ENCODE peak calls at places on chromosomes 7 and 10, in four cellular contexts. Z, D, T and F are unnamed samples.

GRCh38 chr7:92785923-92786322 is 50.5 kb downstream of the CDK6 start:
- DNase-seq in T (no peak), Z (no peak), D (no peak), F (peak)

GRCh38 chr10:101708073-101708472 is 13.1 kb upstream of the FBXW4 start:
- DNase-seq in Z (no peak), T (no peak), D (no peak), F (no peak)

GRCh38 chr10:124565565-124566221 is 104.1 kb downstream of the LHPP start:
- DNase-seq in Z (peak), D (peak), T (peak), F (no peak)

GRCh38 chr7:46960974-46961373 is 620.9 kb downstream of the TNS3 start:
- DNase-seq in D (no peak), T (no peak), Z (no peak), F (no peak)

GRCh38 chr10:114925675-114926204 is 12.3 kb upstream of the TRUB1 start:
- DNase-seq in D (no peak), Z (no peak), T (no peak), F (peak)

GRCh38 chr7:68689087-68689433 is 909.2 kb upstream of the AUTS2 start:
- DNase-seq in D (no peak), T (no peak), Z (no peak), F (no peak)

GRCh38 chr7:85595639-85596268 is 408.9 kb upstream of the SEMA3D start:
- DNase-seq in T (no peak), Z (no peak), D (no peak), F (peak)

GRCh38 chr10:30510184-30510931 is 76.4 kb downstream of the MAP3K8 start:
- DNase-seq in T (no peak), Z (peak), D (peak), F (peak)

GRCh38 chr7:77404635-77405034 is 11.5 kb downstream of the GSAP start:
- DNase-seq in Z (no peak), D (no peak), T (no peak), F (no peak)

GRCh38 chr7:136114966-136115762 is 138.0 kb upstream of the MTPN start:
- DNase-seq in Z (peak), T (peak), D (peak), F (peak)

GRCh38 chr7:24152907-24153513 is 131.0 kb upstream of the NPY start:
- DNase-seq in T (no peak), D (no peak), Z (no peak), F (no peak)

GRCh38 chr10:15236340-15236739 is 67.8 kb upstream of the NMT2 start:
- DNase-seq in T (no peak), Z (no peak), D (no peak), F (no peak)

GRCh38 chr7:37488163-37488759 is 39.6 kb upstream of the ELMO1 start:
- DNase-seq in T (no peak), Z (no peak), D (no peak), F (no peak)

GRCh38 chr7:20778063-20778721 is 8.5 kb downstream of the SP8 start:
- DNase-seq in Z (no peak), D (peak), T (no peak), F (no peak)

GRCh38 chr10:44769449-44769848 is 141.7 kb upstream of the TMEM72 start:
- DNase-seq in D (no peak), Z (no peak), T (no peak), F (no peak)

GRCh38 chr7:2537981-2538851 is 17.1 kb downstream of the BRAT1 start:
- DNase-seq in D (no peak), Z (no peak), T (no peak), F (no peak)

GRCh38 chr7:73893342-73894101 is 32.6 kb downstream of the TMEM270 start:
- DNase-seq in T (no peak), Z (no peak), D (no peak), F (peak)

GRCh38 chr10:34254596-34254995 is 560.5 kb downstream of the PARD3 start:
- DNase-seq in D (peak), Z (no peak), T (peak), F (peak)

GRCh38 chr7:2638224-2638991 is 6.6 kb downstream of the TTYH3 start:
- DNase-seq in Z (no peak), D (no peak), T (peak), F (peak)

GRCh38 chr10:132648072-132648855 is 110.7 kb downstream of the INPP5A start:
- DNase-seq in T (no peak), D (no peak), Z (no peak), F (no peak)

GRCh38 chr7:83020171-83020570 is 142.5 kb downstream of the PCLO start:
- DNase-seq in T (no peak), Z (no peak), D (no peak), F (no peak)

GRCh38 chr7:36129048-36129534 is 24.0 kb upstream of the EEPD1 start:
- DNase-seq in Z (no peak), D (peak), T (peak), F (peak)

GRCh38 chr7:134084488-134085144 is 42.5 kb upstream of the LRGUK start:
- DNase-seq in D (no peak), T (no peak), Z (no peak), F (no peak)

GRCh38 chr10:129956902-129957673 is 7.0 kb downstream of the EBF3 start:
- DNase-seq in D (no peak), Z (no peak), T (no peak), F (no peak)

GRCh38 chr10:56348101-56348500 is 13.0 kb downstream of the ZWINT start:
- DNase-seq in D (no peak), T (no peak), Z (no peak), F (no peak)

GRCh38 chr10:56351909-56352630 is 9.0 kb downstream of the ZWINT start:
- DNase-seq in Z (no peak), T (no peak), D (no peak), F (no peak)

GRCh38 chr10:56341612-56342011 is 19.4 kb downstream of the ZWINT start:
- DNase-seq in Z (no peak), T (no peak), D (no peak), F (no peak)

GRCh38 chr10:56349611-56350010 is 11.4 kb downstream of the ZWINT start:
- DNase-seq in Z (no peak), T (no peak), D (no peak), F (no peak)

DNA sequence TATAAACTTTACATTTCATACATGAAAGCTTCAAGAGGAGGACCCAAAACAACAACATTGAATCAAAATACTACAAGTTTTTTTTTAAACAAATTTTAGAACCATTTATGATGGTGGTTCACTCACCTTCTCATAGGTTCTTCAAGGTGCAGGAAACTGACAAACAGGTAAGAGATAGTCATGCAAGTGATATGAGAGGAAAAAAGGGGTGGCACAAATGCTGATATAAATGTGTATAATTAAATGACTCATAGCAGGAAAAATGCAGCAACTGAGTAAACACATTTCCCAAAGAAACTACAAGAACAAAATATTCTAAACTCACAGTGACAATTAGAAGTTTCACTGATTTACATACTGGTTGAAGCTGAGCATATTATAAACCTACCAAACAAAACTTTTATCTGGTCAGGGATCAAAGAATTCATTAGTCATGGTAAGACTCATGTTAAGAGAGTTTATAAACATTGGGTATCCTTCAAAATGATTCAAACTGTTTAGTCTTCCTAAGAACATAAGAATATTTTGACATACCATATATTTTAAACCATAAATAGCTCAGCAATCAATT is 14.1 kb downstream of the ZWINT start:
- DNase-seq in T (no peak), D (no peak), Z (no peak), F (peak)
- TF ChIP-seq MAZ in T (no peak), D (no peak), Z (no peak), F (no peak)

GRCh38 chr7:5567810-5568209 is 144.2 kb upstream of the TNRC18 start:
- DNase-seq in T (no peak), Z (no peak), D (no peak), F (no peak)
- TF ChIP-seq MAZ in T (no peak), Z (no peak), D (no peak), F (no peak)

GRCh38 chr7:66142334-66142733 is 27.7 kb downstream of the CRCP start:
- DNase-seq in D (no peak), Z (no peak), T (peak), F (no peak)

GRCh38 chr7:66146701-66147100 is 32.1 kb downstream of the CRCP start:
- DNase-seq in D (no peak), T (no peak), Z (no peak), F (peak)

GRCh38 chr7:66145404-66145843 is 30.8 kb downstream of the CRCP start:
- DNase-seq in D (no peak), T (no peak), Z (no peak), F (peak)

GRCh38 chr7:66142996-66143395 is 28.3 kb downstream of the CRCP start:
- DNase-seq in T (peak), Z (no peak), D (no peak), F (no peak)

DNA sequence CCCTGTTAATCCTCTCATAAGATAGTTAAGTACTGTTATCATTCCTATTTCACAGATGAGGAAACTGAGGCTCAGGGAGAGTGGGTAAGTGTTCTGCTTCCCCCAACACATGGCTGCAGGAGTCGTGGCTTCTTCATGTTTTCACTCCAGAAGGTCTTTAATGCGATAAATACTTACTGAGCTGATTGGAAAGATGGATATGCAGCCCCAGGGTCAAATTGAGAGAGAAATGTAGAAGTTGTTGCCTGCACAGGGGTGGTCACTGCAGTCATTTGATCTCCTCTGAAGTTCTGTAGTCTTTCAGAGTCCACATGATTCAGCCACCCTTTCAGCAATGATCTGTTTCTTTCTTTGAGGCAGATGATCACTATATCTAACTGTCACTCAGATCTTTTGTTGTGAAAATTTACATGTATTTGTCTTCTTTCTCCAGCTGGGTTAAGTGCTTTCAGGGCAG is 29.3 kb downstream of the CRCP start:
- DNase-seq in D (no peak), T (peak), Z (no peak), F (no peak)
- TF ChIP-seq MAZ in D (no peak), T (no peak), Z (no peak), F (no peak)

GRCh38 chr10:69419761-69420126 is 3.0 kb upstream of the TACR2 start:
- DNase-seq in T (no peak), Z (no peak), D (no peak), F (no peak)

GRCh38 chr10:69417542-69417941 is 824 bp upstream of the TACR2 start:
- DNase-seq in T (no peak), Z (no peak), D (no peak), F (no peak)

GRCh38 chr10:69419096-69419760 is 2.5 kb upstream of the TACR2 start:
- DNase-seq in D (no peak), T (no peak), Z (no peak), F (no peak)

GRCh38 chr10:69416695-69417094 is at the start of gene TACR2:
- DNase-seq in T (no peak), D (no peak), Z (no peak), F (no peak)

GRCh38 chr10:69418052-69418752 is 1.5 kb upstream of the TACR2 start:
- DNase-seq in D (no peak), Z (no peak), T (peak), F (no peak)
- TF ChIP-seq MAZ in D (no peak), Z (no peak), T (no peak), F (no peak)

DNA sequence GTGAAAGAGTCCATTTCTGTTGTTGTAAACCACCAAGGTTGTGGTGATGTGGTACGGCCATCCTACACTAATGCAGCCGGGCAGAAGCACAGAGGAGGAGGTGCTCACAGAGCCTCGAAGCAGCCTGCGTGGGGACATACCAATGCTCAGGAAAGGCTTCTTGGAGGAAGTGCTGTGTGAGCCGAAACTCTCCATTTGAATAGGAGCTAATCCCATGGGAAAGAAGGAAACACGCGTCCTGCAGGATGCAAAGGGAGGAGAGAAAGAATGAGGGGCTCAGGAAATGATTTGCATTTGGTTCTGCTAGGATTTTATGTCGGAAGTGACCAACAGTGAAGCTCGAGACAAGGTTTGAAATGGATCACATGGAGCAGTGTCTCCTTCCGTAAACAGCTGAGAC is 477.9 kb upstream of the ANKRD30A start:
- DNase-seq in D (no peak), Z (no peak), T (no peak), F (no peak)
- TF ChIP-seq MAZ in D (no peak), Z (no peak), T (no peak), F (no peak)

DNA sequence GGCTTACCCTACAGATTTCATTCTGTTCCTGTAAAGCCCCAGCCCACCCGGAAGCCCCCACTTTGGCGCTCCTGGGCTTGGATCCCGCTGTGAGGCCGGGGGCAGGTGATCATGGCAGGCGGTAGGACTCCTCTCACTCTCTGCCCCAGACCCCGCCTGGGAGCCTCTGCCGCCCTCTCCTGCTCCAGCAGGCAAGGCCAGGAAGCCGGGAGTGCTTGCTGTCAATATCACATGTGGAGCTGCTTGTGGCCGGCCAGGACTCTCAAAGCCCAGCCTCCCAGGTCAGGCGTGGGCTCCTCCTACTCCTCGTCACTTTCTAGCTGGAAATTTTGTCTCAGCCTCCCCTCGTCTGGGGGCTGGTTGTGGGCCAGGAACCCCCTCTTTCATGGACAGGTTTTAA is 273.5 kb upstream of the PODXL start:
- DNase-seq in T (no peak), Z (no peak), D (no peak), F (no peak)
- TF ChIP-seq MAZ in T (no peak), Z (no peak), D (no peak), F (no peak)

GRCh38 chr7:32154797-32155196 is 84.6 kb upstream of the PDE1C start:
- DNase-seq in Z (no peak), D (no peak), T (no peak), F (peak)
- TF ChIP-seq MAZ in Z (no peak), D (no peak), T (no peak), F (no peak)

GRCh38 chr7:48116043-48116442 is 27.0 kb downstream of the UPP1 start:
- DNase-seq in T (no peak), D (no peak), Z (no peak), F (no peak)
- TF ChIP-seq MAZ in T (no peak), D (no peak), Z (no peak), F (no peak)